ENCODE peak calls at places on chromosomes 3 and 15, in ten cellular contexts. L is occipital lobe; V is transverse colon; I is stimulated activated CD4-positive, alpha-beta T cell treated with anti-CD3 and anti-CD28 coated beads, Interleukin-4, amount 100 ng/mL, for 48 hours; O is mucosa of gallbladder; A is GM23248; Q is GM04503; J is stimulated activated CD8-positive, alpha-beta memory T cell treated with anti-CD3 and anti-CD28 coated beads, Interleukin-7, amount 100 ng/mL, for 1 hour; U is ovary; Y is NCI-H2029. H is an unnamed sample.

GRCh38 chr3:148021400-148021799 is 612.2 kb downstream of the ZIC1 start:
- DNase-seq in I (no peak), Y (no peak), V (no peak), O (no peak), J (no peak), A (peak; percentile 23), Q (no peak), U (no peak), L (no peak), H (no peak)

GRCh38 chr3:184636774-184637316 is 75.0 kb downstream of the MAGEF1 start:
- DNase-seq in Y (no peak), Q (peak; percentile 47), I (peak; percentile 49), V (no peak), U (no peak), O (no peak), A (peak; percentile 68), J (no peak), L (no peak), H (no peak)

GRCh38 chr3:48294611-48295263 is 38.7 kb downstream of the SPINK8 start:
- DNase-seq in J (no peak), L (no peak), V (no peak), A (no peak), O (no peak), I (no peak), Y (no peak), U (no peak), Q (no peak), H (no peak)

GRCh38 chr15:63075072-63075995 is 32.8 kb downstream of the TPM1 start:
- DNase-seq in Y (no peak), V (no peak), I (no peak), Q (no peak), U (no peak), J (no peak), L (no peak), O (no peak), A (peak; percentile 51), H (no peak)

GRCh38 chr3:113910966-113911365 is 36.8 kb upstream of the ZDHHC23 start:
- DNase-seq in I (no peak), L (no peak), Q (peak; percentile 11), U (no peak), Y (no peak), V (no peak), A (peak; percentile 21), O (no peak), J (no peak), H (no peak)

GRCh38 chr3:126476166-126476975 is 680 bp upstream of the ZXDC start:
- DNase-seq in Y (peak; percentile 47), O (peak; percentile 44), A (peak; percentile 62), Q (no peak), I (no peak), V (no peak), J (no peak), L (no peak), U (no peak), H (no peak)

GRCh38 chr15:70258369-70259029 is 160.8 kb upstream of the TLE3 start:
- DNase-seq in A (peak; percentile 46), Y (no peak), U (no peak), V (peak; percentile 50), J (peak; percentile 14), L (no peak), O (peak; percentile 42), I (peak; percentile 79), Q (no peak), H (no peak)

GRCh38 chr15:60883691-60884319 is 345.3 kb downstream of the RORA start:
- DNase-seq in O (no peak), J (no peak), I (no peak), V (no peak), Q (no peak), L (no peak), Y (no peak), U (no peak), A (no peak), H (no peak)

GRCh38 chr3:186097663-186098451 is 11.0 kb downstream of the ETV5 start:
- DNase-seq in J (no peak), L (peak; percentile 84), Q (no peak), A (peak; percentile 78), V (peak; percentile 67), O (peak; percentile 88), I (no peak), U (no peak), Y (peak; percentile 80), H (no peak)

GRCh38 chr15:27183182-27183581 is 212.2 kb downstream of the GABRG3 start:
- DNase-seq in L (no peak), A (no peak), I (no peak), Q (no peak), Y (no peak), J (no peak), O (no peak), V (no peak), U (no peak), H (no peak)

GRCh38 chr3:42063886-42064285 is 27.3 kb upstream of the TRAK1 start:
- DNase-seq in Y (no peak), J (no peak), I (no peak), U (no peak), L (no peak), A (peak; percentile 100), O (no peak), Q (peak; percentile 95), V (no peak), H (no peak)

GRCh38 chr3:60890226-60890625 is 361.0 kb downstream of the FHIT start:
- DNase-seq in Y (no peak), U (no peak), J (no peak), V (no peak), A (no peak), Q (no peak), I (no peak), O (peak; percentile 68), L (no peak), H (no peak)

GRCh38 chr3:10248984-10249748 is 907 bp downstream of the TATDN2 start:
- DNase-seq in O (no peak), U (peak; percentile 40), A (peak; percentile 60), Q (no peak), I (peak; percentile 68), Y (no peak), V (peak; percentile 44), J (no peak), L (no peak), H (no peak)

GRCh38 chr3:184773341-184774186 is 38.4 kb upstream of the VPS8 start:
- DNase-seq in U (no peak), Q (no peak), Y (no peak), I (no peak), J (no peak), V (no peak), L (no peak), A (peak; percentile 70), O (no peak), H (no peak)

GRCh38 chr3:187210555-187211327 is 13.5 kb downstream of the RTP1 start:
- DNase-seq in V (no peak), A (peak; percentile 91), I (no peak), U (no peak), Q (peak; percentile 93), L (no peak), Y (no peak), O (peak; percentile 60), J (no peak), H (no peak)

GRCh38 chr15:101828774-101829173 is 16.8 kb downstream of the OR4F15 start:
- DNase-seq in Q (no peak), O (no peak), Y (no peak), V (no peak), U (no peak), A (no peak), J (no peak), I (no peak), L (no peak), H (no peak)

GRCh38 chr15:65494066-65494465 is 23.4 kb downstream of the DPP8 start:
- DNase-seq in U (no peak), V (no peak), L (no peak), I (no peak), J (no peak), O (no peak), A (no peak), Q (no peak), Y (no peak), H (no peak)

GRCh38 chr3:138941259-138941885 is 5.6 kb downstream of the FOXL2 start:
- DNase-seq in U (peak; percentile 84), Y (no peak), V (peak; percentile 54), O (no peak), L (no peak), J (no peak), Q (no peak), I (no peak), A (peak; percentile 69), H (no peak)

GRCh38 chr3:55765906-55766701 is 279.0 kb upstream of the WNT5A start:
- DNase-seq in L (no peak), Y (no peak), Q (no peak), I (no peak), J (no peak), V (no peak), U (no peak), O (no peak), A (no peak), H (no peak)

GRCh38 chr3:121724130-121724529 is 25.4 kb downstream of the GOLGB1 start:
- DNase-seq in J (no peak), Y (no peak), U (no peak), I (no peak), O (no peak), Q (no peak), V (no peak), L (no peak), A (no peak), H (no peak)

GRCh38 chr3:196489747-196490146 is 13.8 kb downstream of the RNF168 start:
- DNase-seq in V (no peak), L (no peak), O (no peak), Q (no peak), Y (no peak), I (no peak), J (no peak), U (no peak), A (no peak), H (no peak)

GRCh38 chr15:57134877-57135276 is 216.4 kb downstream of the TCF12 start:
- DNase-seq in I (no peak), Q (no peak), V (no peak), Y (no peak), U (no peak), J (no peak), L (no peak), A (no peak), O (no peak), H (no peak)

GRCh38 chr3:134029734-134030381 is at the start of gene SLCO2A1:
- DNase-seq in U (no peak), L (no peak), Q (no peak), Y (peak; percentile 24), J (no peak), A (peak; percentile 66), O (no peak), I (no peak), V (peak; percentile 53), H (no peak)

GRCh38 chr15:74664028-74664616 is 31.7 kb downstream of the EDC3 start:
- DNase-seq in U (no peak), Q (no peak), I (no peak), O (peak; percentile 51), L (no peak), J (no peak), V (peak; percentile 80), A (peak; percentile 67), Y (no peak), H (no peak)

GRCh38 chr15:28904023-28904422 is 18.2 kb downstream of the APBA2 start:
- DNase-seq in Y (no peak), O (no peak), J (no peak), I (no peak), V (no peak), Q (no peak), L (no peak), U (no peak), A (no peak), H (no peak)

GRCh38 chr3:46993986-46994385 is 14.5 kb downstream of the NBEAL2 start:
- DNase-seq in J (no peak), A (no peak), Y (no peak), I (no peak), V (no peak), O (no peak), L (no peak), Q (no peak), U (no peak), H (no peak)

GRCh38 chr3:99781761-99782160 is 35.9 kb upstream of the CMSS1 start:
- DNase-seq in U (no peak), L (no peak), Q (no peak), I (no peak), V (no peak), O (no peak), Y (no peak), J (no peak), A (peak; percentile 60), H (no peak)

GRCh38 chr3:119295816-119296484 is 1.8 kb downstream of the ARHGAP31 start:
- DNase-seq in A (peak; percentile 73), J (no peak), I (no peak), O (no peak), L (no peak), U (no peak), Y (no peak), Q (no peak), V (no peak), H (no peak)